ENCODE peak calls at places on chromosome 14, in six cellular contexts. P is sigmoid colon, O is transverse colon, Z is upper lobe of left lung, B is GM12878, E is suprapubic skin. I is an unnamed sample.

GRCh38 chr14:68977741-68978549 is 1.2 kb downstream of the ACTN1 start:
- DNase-seq in B (no peak), P (peak; percentile 95), O (peak; percentile 73), Z (peak; percentile 85), E (peak; percentile 79), I (peak; percentile 91)

GRCh38 chr14:85010186-85010585 is 519.8 kb upstream of the FLRT2 start:
- DNase-seq in E (no peak), B (no peak), P (no peak), O (no peak), Z (no peak), I (no peak)

GRCh38 chr14:88559852-88560251 is 3.0 kb upstream of the ZC3H14 start:
- DNase-seq in P (no peak), O (no peak), Z (no peak), E (no peak), B (no peak), I (no peak)

GRCh38 chr14:85617799-85618198 is 87.9 kb downstream of the FLRT2 start:
- DNase-seq in E (no peak), O (no peak), P (no peak), B (no peak), Z (no peak), I (no peak)

GRCh38 chr14:65850429-65851145 is 438.1 kb downstream of the FUT8 start:
- DNase-seq in B (no peak), P (no peak), E (no peak), Z (no peak), O (peak; percentile 14), I (no peak)

GRCh38 chr14:35988972-35989690 is 163.0 kb downstream of the BRMS1L start:
- DNase-seq in P (no peak), O (no peak), E (no peak), B (no peak), Z (no peak), I (no peak)

GRCh38 chr14:95490127-95490526 is 26.3 kb downstream of the SYNE3 start:
- DNase-seq in B (no peak), P (no peak), O (no peak), Z (no peak), E (no peak), I (no peak)

GRCh38 chr14:73764881-73765280 is 50.7 kb upstream of the PNMA1 start:
- DNase-seq in B (no peak), O (peak; percentile 79), E (no peak), Z (peak; percentile 87), P (peak; percentile 86), I (peak; percentile 83)

GRCh38 chr14:54083549-54084239 is 127.1 kb upstream of the BMP4 start:
- DNase-seq in Z (no peak), E (no peak), P (no peak), O (no peak), B (no peak), I (no peak)

GRCh38 chr14:65658202-65658601 is 245.7 kb downstream of the FUT8 start:
- DNase-seq in O (no peak), B (no peak), P (no peak), E (no peak), Z (no peak), I (no peak)

GRCh38 chr14:89351364-89351957 is 65.6 kb downstream of the FOXN3 start:
- DNase-seq in O (peak; percentile 35), Z (no peak), P (no peak), B (peak; percentile 54), E (no peak), I (no peak)

GRCh38 chr14:60777856-60778578 is 43.5 kb downstream of the MNAT1 start:
- DNase-seq in P (no peak), B (no peak), E (no peak), O (no peak), Z (no peak), I (no peak)

GRCh38 chr14:100682749-100683148 is 43.9 kb upstream of the DLK1 start:
- DNase-seq in Z (no peak), B (no peak), P (no peak), E (no peak), O (no peak), I (no peak)

DNA sequence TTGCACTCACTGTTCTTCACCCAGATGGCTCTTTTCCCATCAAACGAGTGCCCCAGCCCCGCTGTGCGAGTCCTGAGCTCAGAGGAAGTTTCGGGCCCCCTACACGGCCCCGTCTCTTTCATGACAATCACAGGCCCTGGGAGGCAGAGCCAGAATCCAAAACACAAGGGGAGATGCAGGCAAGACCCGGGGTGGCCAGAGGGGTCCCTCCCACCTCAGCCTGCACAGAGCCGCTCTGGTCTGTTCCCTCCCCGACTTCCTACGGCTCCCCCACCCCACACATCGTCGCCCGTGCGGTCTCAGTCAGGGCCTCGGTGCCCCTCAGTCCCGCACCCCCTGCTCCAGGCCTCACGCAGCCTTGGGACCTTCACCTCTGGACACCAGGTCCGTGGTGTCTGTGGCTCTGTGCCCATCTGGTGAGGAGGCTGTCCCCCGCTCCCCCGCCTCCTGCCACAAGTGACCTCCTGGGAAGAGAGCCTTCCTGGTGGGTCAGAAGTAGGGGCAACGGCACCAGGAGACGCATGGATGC is 8.9 kb downstream of the GPR132 start:
- DNase-seq in B (no peak), O (no peak), P (no peak), Z (no peak), E (peak; percentile 54), I (peak; percentile 79)
- TF ChIP-seq POLR2AphosphoS5 in B (no peak), O (no peak), P (no peak), Z (no peak), E (no peak), I (peak; percentile 36)

GRCh38 chr14:39322807-39323206 is 89.1 kb downstream of the MIA2 start:
- DNase-seq in O (no peak), B (no peak), E (no peak), P (no peak), Z (no peak), I (no peak)
- TF ChIP-seq POLR2AphosphoS5 in O (no peak), B (no peak), E (no peak), P (no peak), Z (no peak), I (no peak)

GRCh38 chr14:99230271-99231141 is 41.5 kb downstream of the BCL11B start:
- DNase-seq in O (peak; percentile 45), B (no peak), E (no peak), P (no peak), Z (peak; percentile 31), I (peak; percentile 84)

GRCh38 chr14:99232406-99233214 is 39.4 kb downstream of the BCL11B start:
- DNase-seq in O (no peak), Z (no peak), P (no peak), E (no peak), B (no peak), I (peak; percentile 64)

GRCh38 chr14:99231850-99232401 is 40.1 kb downstream of the BCL11B start:
- DNase-seq in B (no peak), O (no peak), Z (no peak), E (no peak), P (no peak), I (peak; percentile 70)

GRCh38 chr14:99229654-99230215 is 42.3 kb downstream of the BCL11B start:
- DNase-seq in Z (no peak), B (no peak), O (no peak), E (no peak), P (no peak), I (peak; percentile 76)

GRCh38 chr14:99231181-99231849 is 40.7 kb downstream of the BCL11B start:
- DNase-seq in B (no peak), O (no peak), E (no peak), Z (no peak), P (no peak), I (peak; percentile 79)
- TF ChIP-seq POLR2AphosphoS5 in B (no peak), O (no peak), E (no peak), Z (no peak), P (no peak), I (no peak)

DNA sequence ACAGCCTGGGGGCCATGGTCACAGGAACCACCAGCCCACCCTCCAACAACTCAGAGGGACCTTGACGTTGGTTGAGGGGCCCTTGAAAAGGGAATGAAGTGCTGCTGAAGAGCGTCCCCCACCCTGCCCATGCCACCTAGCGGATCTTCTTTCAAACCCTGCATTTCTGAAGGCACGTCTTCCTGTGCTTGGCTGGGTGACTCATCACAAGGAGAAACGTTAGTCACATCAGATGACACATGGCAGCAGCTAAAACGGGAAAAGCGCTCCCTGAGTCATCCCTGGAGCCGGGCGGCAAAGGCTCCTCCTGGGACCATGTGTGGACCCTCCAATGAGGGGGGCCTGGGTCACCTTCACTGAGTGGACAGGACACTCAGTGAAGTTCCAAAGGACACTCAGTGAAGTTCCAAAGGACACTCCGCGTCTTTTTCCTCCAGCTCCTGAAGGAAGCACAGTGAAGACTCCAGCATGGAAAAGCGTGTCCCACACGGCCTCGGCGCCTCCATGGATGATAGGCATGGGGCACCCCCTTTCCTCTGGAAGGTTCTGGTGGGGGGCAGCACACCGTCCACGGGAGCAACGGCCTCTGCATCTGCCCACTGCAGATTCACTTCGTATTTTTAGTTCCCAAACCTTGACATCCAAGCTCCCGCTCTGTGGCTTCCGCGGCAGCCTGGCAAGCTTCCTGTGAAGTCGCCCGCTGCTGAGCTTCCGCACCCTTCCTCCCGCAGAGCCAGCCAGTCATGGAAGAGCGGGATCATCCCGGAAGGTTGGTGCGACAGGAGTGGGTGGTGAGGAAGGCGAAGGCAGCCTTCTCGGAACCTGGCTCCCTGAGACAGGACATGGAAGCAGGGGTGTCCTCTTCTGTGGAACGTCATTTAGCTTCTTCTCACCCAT is 383.4 kb downstream of the VRK1 start:
- DNase-seq in Z (no peak), O (no peak), E (no peak), P (no peak), B (no peak), I (no peak)
- TF ChIP-seq POLR2AphosphoS5 in Z (no peak), O (no peak), E (no peak), P (no peak), B (no peak), I (no peak)

GRCh38 chr14:70415788-70416187 is 1.1 kb downstream of the SYNJ2BP start:
- DNase-seq in O (no peak), E (no peak), Z (no peak), B (no peak), P (no peak), I (no peak)

GRCh38 chr14:70416322-70416716 is 571 bp downstream of the SYNJ2BP start:
- DNase-seq in Z (no peak), O (no peak), E (no peak), B (no peak), P (no peak), I (no peak)

GRCh38 chr14:70422538-70422937 is 5.6 kb upstream of the SYNJ2BP start:
- DNase-seq in B (no peak), Z (no peak), O (no peak), P (no peak), E (no peak), I (no peak)

GRCh38 chr14:70416717-70417349 is at the start of gene SYNJ2BP:
- DNase-seq in Z (peak; percentile 86), E (peak; percentile 63), O (peak; percentile 88), P (peak; percentile 80), B (peak; percentile 44), I (peak; percentile 88)
- TF ChIP-seq POLR2AphosphoS5 in Z (peak; percentile 72), E (no peak), O (peak; percentile 36), P (peak; percentile 49), B (no peak), I (peak; percentile 87)

DNA sequence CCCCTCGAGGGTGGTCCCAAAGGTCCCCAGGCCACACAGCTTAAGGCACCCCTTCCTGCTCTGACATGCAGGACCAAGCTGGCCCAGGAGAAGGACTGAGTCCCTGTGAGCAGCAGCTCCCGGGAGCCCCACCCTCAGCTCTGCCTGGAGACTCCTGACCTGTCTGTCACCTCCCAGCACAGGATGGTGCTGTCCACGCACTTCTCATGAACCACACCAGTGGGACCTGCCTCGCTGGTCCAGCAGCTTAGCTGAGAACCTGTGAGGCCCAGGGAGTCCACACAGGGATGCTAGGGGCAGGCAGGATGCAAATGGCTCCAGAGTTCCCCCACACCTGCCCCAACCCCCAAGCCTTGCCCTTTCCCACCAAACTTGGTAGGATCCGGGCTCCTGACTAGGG is 27.7 kb downstream of the CCDC85C start:
- DNase-seq in B (no peak), Z (no peak), P (no peak), E (no peak), O (no peak), I (no peak)
- TF ChIP-seq POLR2AphosphoS5 in B (no peak), Z (no peak), P (no peak), E (no peak), O (no peak), I (no peak)